ENCODE peak calls at places on chromosomes 7 and 10, in six cellular contexts. Z, Q, J, X, G and A are unnamed samples. For H3K36me3, the result is how much of the 10 kb centered on the place peaks cover.

GRCh38 chr10:13659887-13660544 is 73.3 kb downstream of the PRPF18 start:
- DNase-seq in X (peak), J (peak), Q (peak), G (peak), Z (peak), A (peak)

GRCh38 chr10:87915989-87916388 is 52.6 kb downstream of the PTEN start:
- DNase-seq in X (peak), G (no peak), Q (no peak), J (peak), Z (peak), A (no peak)

GRCh38 chr10:72730462-72730861 is 38.5 kb downstream of the MCU start:
- DNase-seq in Q (no peak), X (no peak), J (peak), Z (peak), G (no peak), A (no peak)

GRCh38 chr7:169165-169853 is 23.1 kb upstream of the FAM20C start:
- DNase-seq in Q (no peak), G (no peak), X (no peak), Z (no peak), J (no peak), A (no peak)

GRCh38 chr7:64905547-64905946 is 2.5 kb downstream of the ZNF273 start:
- DNase-seq in Q (no peak), Z (no peak), X (no peak), J (no peak), G (no peak), A (no peak)

GRCh38 chr10:22633528-22633927 is 80.8 kb downstream of the PIP4K2A start:
- DNase-seq in X (no peak), Q (no peak), G (no peak), Z (no peak), J (no peak), A (no peak)

GRCh38 chr10:82969405-82969804 is 1094.4 kb downstream of the NRG3 start:
- DNase-seq in Q (no peak), J (no peak), Z (peak), G (no peak), X (no peak), A (no peak)

GRCh38 chr10:101778151-101778780 is 2.4 kb upstream of the FGF8 start:
- DNase-seq in Z (no peak), J (no peak), G (no peak), X (no peak), Q (no peak), A (no peak)

DNA sequence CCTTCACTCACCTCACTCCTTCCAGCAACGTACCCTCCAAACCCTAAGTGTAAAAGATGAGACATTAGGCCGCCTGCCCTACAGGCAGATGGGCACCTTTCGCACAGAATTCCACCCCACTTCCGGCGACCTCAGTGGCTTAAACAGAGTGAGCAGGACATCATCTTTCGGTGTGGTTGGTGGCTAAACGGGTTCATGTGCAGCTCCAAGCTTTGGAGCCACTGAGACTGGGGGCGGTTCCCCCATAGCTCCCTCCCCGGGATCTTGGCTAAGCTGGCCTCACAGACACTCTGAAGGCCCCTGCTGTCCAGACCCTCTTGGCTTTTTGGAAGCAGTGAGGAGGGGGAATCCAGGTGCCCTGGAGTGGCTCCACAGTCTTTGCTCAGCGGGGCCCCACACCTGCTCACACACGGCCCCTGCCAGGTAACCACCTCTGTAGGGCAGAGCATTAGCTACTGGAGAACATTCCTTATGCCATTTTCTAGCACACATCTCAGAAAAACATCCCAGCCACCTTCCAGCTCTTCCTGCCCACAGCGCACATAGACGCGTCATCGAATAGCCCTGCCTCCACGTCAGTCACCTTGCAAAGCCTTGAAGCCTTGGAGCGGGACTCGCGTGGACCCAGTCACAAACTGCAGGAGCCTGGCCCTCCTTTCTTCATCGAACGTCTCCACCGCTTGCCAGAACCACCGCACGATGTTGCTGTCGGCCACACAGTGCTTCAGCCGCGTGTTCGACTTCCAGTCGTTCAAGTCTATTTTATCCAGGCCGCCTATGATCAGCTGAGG is 108.8 kb downstream of the SMURF1 start:
- DNase-seq in Q (no peak), X (no peak), G (no peak), Z (no peak), J (no peak), A (no peak)
- H3K27ac ChIP-seq in Q (no peak), X (peak), G (no peak), Z (no peak), J (no peak), A (no peak)

GRCh38 chr10:359762-360161 is 224.5 kb downstream of the ZMYND11 start:
- DNase-seq in J (no peak), G (no peak), Q (no peak), Z (no peak), X (no peak), A (no peak)

GRCh38 chr10:360653-361052 is 225.4 kb downstream of the ZMYND11 start:
- DNase-seq in Z (no peak), X (no peak), G (no peak), Q (no peak), J (no peak), A (no peak)

GRCh38 chr10:363152-363551 is 227.9 kb downstream of the ZMYND11 start:
- DNase-seq in G (no peak), Z (no peak), J (no peak), Q (no peak), X (no peak), A (no peak)

GRCh38 chr10:359093-359492 is 223.8 kb downstream of the ZMYND11 start:
- DNase-seq in G (no peak), J (no peak), X (no peak), Z (no peak), Q (no peak), A (no peak)

DNA sequence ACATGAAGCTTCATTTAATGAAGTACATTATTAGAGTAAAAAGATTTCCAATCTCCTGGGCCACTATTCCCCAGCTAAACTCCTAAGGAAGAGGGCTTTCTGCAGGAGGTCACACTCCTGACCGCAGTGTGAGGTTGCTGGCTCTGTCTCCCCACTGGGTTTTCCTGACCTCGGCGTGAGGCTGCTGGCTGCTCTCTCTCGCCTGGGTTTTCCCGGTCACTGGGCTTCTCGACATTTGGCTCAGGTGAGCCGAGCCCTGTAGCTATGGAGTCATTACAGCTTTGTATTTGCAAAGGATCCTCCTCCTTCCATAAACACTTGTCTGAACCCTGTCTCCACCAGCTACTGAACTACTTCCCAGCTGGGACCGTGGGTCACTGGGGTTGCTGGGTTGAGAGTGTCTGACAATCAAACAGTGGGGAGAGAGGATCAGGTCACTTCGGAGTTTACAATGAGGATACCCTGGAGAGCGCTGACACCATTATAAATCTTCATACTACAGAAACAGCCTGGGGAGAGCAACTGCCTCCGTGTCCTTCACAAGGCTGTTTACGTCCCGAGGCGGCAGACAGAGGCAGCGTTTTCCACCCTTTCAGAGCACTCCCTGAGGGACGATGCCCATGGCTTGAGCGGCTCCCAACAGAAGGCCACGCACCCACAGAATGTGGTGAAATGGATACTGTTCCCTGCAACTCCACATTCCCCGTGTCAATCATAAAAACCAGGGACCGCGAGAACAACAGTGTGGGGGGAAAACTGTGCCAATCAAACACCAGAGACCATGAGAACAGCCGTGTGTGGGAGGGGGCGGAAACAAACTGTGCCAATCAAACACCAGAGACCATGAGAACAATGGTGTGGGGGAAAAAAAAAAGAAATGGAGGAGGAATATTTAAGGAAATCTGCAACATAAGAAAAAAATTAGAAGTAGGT is 226.2 kb downstream of the ZMYND11 start:
- DNase-seq in X (no peak), Q (no peak), Z (no peak), G (no peak), J (no peak), A (no peak)
- H3K36me3 ChIP-seq in X (half or more), Q (under half), Z (under half), G (under half), J (under half), A (under half)

DNA sequence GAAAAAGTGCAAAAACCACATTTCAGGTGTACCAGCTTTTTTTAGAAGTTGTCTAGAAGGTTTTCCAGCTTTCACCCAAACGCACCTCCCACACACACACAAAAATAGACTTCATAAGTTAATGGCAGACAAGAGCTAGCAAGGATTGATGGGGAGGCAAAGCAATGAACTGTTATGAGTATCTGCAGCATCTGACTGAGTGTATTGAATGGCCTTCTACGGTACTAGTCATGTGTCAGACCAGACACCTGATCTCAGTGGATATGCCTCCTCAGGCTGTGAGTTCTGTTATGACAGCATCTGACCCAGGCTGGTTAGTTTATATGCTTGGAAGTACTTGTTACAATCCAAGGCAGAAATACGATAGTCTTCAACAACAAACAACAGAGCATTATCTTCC is 406.1 kb upstream of the AUTS2 start:
- DNase-seq in X (no peak), J (no peak), Q (no peak), G (no peak), Z (no peak), A (no peak)
- H3K27ac ChIP-seq in X (no peak), J (no peak), Q (no peak), G (no peak), Z (no peak), A (no peak)

GRCh38 chr7:99629643-99630042 is 12.9 kb downstream of the ZSCAN25 start:
- DNase-seq in Q (no peak), Z (no peak), J (no peak), X (no peak), G (no peak), A (no peak)

GRCh38 chr7:99626661-99627060 is 9.9 kb downstream of the ZSCAN25 start:
- DNase-seq in J (no peak), Q (no peak), G (no peak), Z (no peak), X (no peak), A (no peak)

GRCh38 chr7:99627513-99627912 is 10.8 kb downstream of the ZSCAN25 start:
- DNase-seq in Z (no peak), G (no peak), J (no peak), Q (no peak), X (no peak), A (no peak)

GRCh38 chr7:99631311-99632109 is 14.8 kb downstream of the ZSCAN25 start:
- DNase-seq in Z (peak), Q (peak), X (no peak), J (no peak), G (no peak), A (no peak)

GRCh38 chr7:99628471-99629465 is 12.0 kb downstream of the ZSCAN25 start:
- DNase-seq in Z (no peak), G (no peak), J (no peak), X (no peak), Q (no peak), A (no peak)
- H3K36me3 ChIP-seq in Z (under half), G (under half), J (under half), X (half or more), Q (under half), A (half or more)

DNA sequence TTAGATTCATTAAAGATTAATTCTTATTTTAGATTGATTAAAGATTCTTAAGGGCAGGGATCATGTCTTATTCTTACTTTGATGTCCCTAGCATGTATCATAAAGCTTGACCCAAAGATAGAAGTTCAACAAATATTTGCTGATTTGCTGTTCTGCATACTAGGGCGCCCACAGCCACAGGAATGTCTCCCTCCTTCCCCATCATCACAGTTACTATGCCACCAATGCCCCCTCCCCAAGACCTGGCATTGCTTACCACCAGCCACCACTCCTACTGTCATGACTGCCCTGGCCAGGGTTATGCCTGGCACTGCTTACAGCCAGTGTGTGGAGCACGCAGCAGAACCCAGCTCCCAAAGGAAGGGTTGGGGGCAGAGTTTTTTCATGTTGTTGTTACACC is 86.7 kb upstream of the AGK start:
- DNase-seq in G (no peak), Z (no peak), Q (no peak), X (no peak), J (no peak), A (no peak)
- H3K27ac ChIP-seq in G (no peak), Z (no peak), Q (no peak), X (no peak), J (no peak), A (no peak)

GRCh38 chr10:28211759-28212158 is 91.1 kb downstream of the MPP7 start:
- DNase-seq in X (no peak), J (no peak), Q (no peak), Z (no peak), G (no peak), A (no peak)
- H3K36me3 ChIP-seq in X (under half), J (under half), Q (under half), Z (under half), G (under half), A (under half)

GRCh38 chr7:75914655-75915415 is at the start of gene POR:
- DNase-seq in Q (peak), J (peak), X (peak), G (peak), Z (peak), A (peak)
- H3K27ac ChIP-seq in Q (peak), J (peak), X (peak), G (peak), Z (peak), A (peak)

DNA sequence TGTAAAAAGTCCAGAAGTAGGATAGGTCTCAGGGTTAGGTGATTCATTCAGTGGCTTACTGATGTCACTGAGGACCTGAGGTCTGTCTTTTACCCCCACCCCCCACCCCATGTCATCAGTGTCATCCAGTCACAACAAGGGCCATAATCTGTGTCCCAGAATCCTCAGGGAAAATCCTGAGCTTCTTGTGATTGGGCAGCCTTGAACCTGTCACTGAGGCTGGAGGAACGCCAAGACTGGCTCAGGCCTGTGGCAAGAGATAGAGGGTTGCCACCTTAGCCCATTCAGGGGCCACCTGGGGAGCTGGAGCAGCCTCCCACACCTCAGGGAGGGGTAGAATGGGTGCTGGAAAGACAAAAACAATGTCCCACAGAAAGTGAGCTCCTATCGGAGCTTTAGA is 29.7 kb downstream of the NUB1 start:
- DNase-seq in X (no peak), Q (no peak), J (no peak), Z (no peak), G (no peak), A (no peak)
- H3K36me3 ChIP-seq in X (half or more), Q (under half), J (under half), Z (under half), G (under half), A (under half)